ENCODE peak calls at places on chromosome 10, in six cellular contexts. Z is renal cortical epithelial cell; N is OCI-LY7; G is NCI-H748 treated with DMSO at 0.1 percent for 48 hours; R is activated T-helper 1 cell treated with anti-CD3 and anti-CD28 coated beads, Interleukin-2, amount 50 U/mL, for 16 hours; A is heart left ventricle. K is an unnamed sample.

GRCh38 chr10:114301177-114301576 is 62.1 kb downstream of the VWA2 start:
- DNase-seq in Z (no peak), N (no peak), G (no peak), R (no peak), A (no peak), K (no peak)

GRCh38 chr10:74290703-74291102 is 139.7 kb downstream of the ADK start:
- DNase-seq in Z (peak; percentile 19), N (no peak), G (no peak), R (no peak), A (no peak), K (peak; percentile 68)

GRCh38 chr10:74249865-74250264 is 98.8 kb downstream of the ADK start:
- DNase-seq in Z (no peak), N (no peak), G (no peak), R (no peak), A (no peak), K (peak; percentile 37)

GRCh38 chr10:133030791-133031190 is 56.9 kb upstream of the ADGRA1 start:
- DNase-seq in Z (no peak), N (no peak), G (no peak), R (no peak), A (no peak), K (no peak)

GRCh38 chr10:95907454-95908253 is at the start of gene CC2D2B:
- DNase-seq in Z (peak; percentile 63), N (peak; percentile 27), G (peak; percentile 27), R (peak; percentile 30), A (peak; percentile 84), K (peak; percentile 81)

GRCh38 chr10:35335718-35336083 is 608 bp upstream of the CCNY start:
- DNase-seq in Z (no peak), N (peak; percentile 43), G (no peak), R (no peak), A (no peak), K (no peak)

GRCh38 chr10:73416571-73416970 is 2.7 kb upstream of the ANXA7 start:
- DNase-seq in Z (no peak), N (no peak), G (no peak), R (no peak), A (no peak), K (no peak)

GRCh38 chr10:32156031-32156495 is 99.8 kb upstream of the KIF5B start:
- DNase-seq in Z (no peak), N (no peak), G (no peak), R (no peak), A (no peak), K (no peak)

GRCh38 chr10:100989088-100989487 is 1.7 kb downstream of the TWNK start:
- DNase-seq in Z (no peak), N (no peak), G (no peak), R (no peak), A (no peak), K (no peak)

GRCh38 chr10:81848514-81848913 is 26.5 kb upstream of the NRG3 start:
- DNase-seq in Z (peak; percentile 65), N (no peak), G (no peak), R (no peak), A (no peak), K (no peak)

GRCh38 chr10:17409170-17409733 is 45.1 kb downstream of the ST8SIA6 start:
- DNase-seq in Z (peak; percentile 22), N (no peak), G (no peak), R (no peak), A (no peak), K (peak; percentile 29)

GRCh38 chr10:5317547-5318107 is 47.1 kb upstream of the UCN3 start:
- DNase-seq in Z (peak; percentile 87), N (peak; percentile 9), G (no peak), R (peak; percentile 58), A (peak; percentile 39), K (peak; percentile 70)

GRCh38 chr10:61822096-61822495 is 79.4 kb upstream of the ARID5B start:
- DNase-seq in Z (no peak), N (no peak), G (no peak), R (no peak), A (no peak), K (no peak)

GRCh38 chr10:5525581-5526271 is 965 bp downstream of the CALML3 start:
- DNase-seq in Z (peak; percentile 82), N (no peak), G (no peak), R (no peak), A (no peak), K (no peak)

GRCh38 chr10:116403740-116404250 is 23.9 kb upstream of the PNLIPRP3 start:
- DNase-seq in Z (no peak), N (no peak), G (no peak), R (no peak), A (no peak), K (no peak)

GRCh38 chr10:60406182-60406581 is 16.5 kb upstream of the ANK3 start:
- DNase-seq in Z (no peak), N (no peak), G (no peak), R (no peak), A (no peak), K (no peak)

GRCh38 chr10:69065406-69066361 is 22.2 kb upstream of the SRGN start:
- DNase-seq in Z (peak; percentile 82), N (no peak), G (no peak), R (no peak), A (peak; percentile 74), K (peak; percentile 92)

GRCh38 chr10:122558452-122558851 is 2.1 kb upstream of the DMBT1 start:
- DNase-seq in Z (no peak), N (no peak), G (no peak), R (no peak), A (no peak), K (no peak)

GRCh38 chr10:660413-660979 is 29.0 kb downstream of the DIP2C start:
- DNase-seq in Z (peak; percentile 53), N (no peak), G (no peak), R (no peak), A (no peak), K (no peak)

GRCh38 chr10:55628260-55628701 is 732.8 kb downstream of the ZWINT start:
- DNase-seq in Z (no peak), N (no peak), G (peak; percentile 26), R (no peak), A (peak; percentile 32), K (no peak)

GRCh38 chr10:46538723-46539426 is 17.6 kb downstream of the GPRIN2 start:
- DNase-seq in Z (peak; percentile 57), N (no peak), G (no peak), R (no peak), A (no peak), K (no peak)

GRCh38 chr10:3067045-3067858 is at the start of gene PFKP:
- DNase-seq in Z (no peak), N (peak; percentile 64), G (no peak), R (peak; percentile 56), A (no peak), K (no peak)

GRCh38 chr10:47031251-47031952 is 120.2 kb downstream of the PTPN20 start:
- DNase-seq in Z (peak; percentile 20), N (peak; percentile 4), G (no peak), R (no peak), A (peak; percentile 29), K (no peak)

GRCh38 chr10:21732067-21732772 is 198.2 kb downstream of the MLLT10 start:
- DNase-seq in Z (peak; percentile 54), N (peak; percentile 57), G (peak; percentile 30), R (peak; percentile 6), A (peak; percentile 64), K (peak; percentile 86)

K was measured in fibroblast of pulmonary artery.